ENCODE peak calls at places on chromosomes 2 and 18, in four cellular contexts. X is fibroblast of pulmonary artery, N is fibroblast of lung, Y is Panc1. K is an unnamed sample.

GRCh38 chr18:60391571-60392226 is 19.1 kb upstream of the MC4R start:
- DNase-seq in X (no peak), N (peak), Y (no peak), K (no peak)

GRCh38 chr2:193584001-193584400 is 1389.3 kb upstream of the TMEFF2 start:
- DNase-seq in X (peak), N (peak), Y (no peak), K (peak)

GRCh38 chr18:55587341-55588000 is 521 bp downstream of the TCF4 start:
- DNase-seq in X (peak), N (peak), Y (no peak), K (no peak)

GRCh38 chr2:152571035-152571766 is 146.1 kb downstream of the PRPF40A start:
- DNase-seq in X (no peak), N (no peak), Y (no peak), K (no peak)

GRCh38 chr18:6537468-6537867 is 122.8 kb upstream of the L3MBTL4 start:
- DNase-seq in X (no peak), N (no peak), Y (no peak), K (no peak)

GRCh38 chr2:232885264-232885961 is 15.3 kb downstream of the SNORC start:
- DNase-seq in X (no peak), N (no peak), Y (no peak), K (no peak)

GRCh38 chr2:20106746-20107145 is 55.3 kb upstream of the LAPTM4A start:
- DNase-seq in X (no peak), N (peak), Y (no peak), K (no peak)

GRCh38 chr18:13112982-13113381 is 105.6 kb upstream of the LDLRAD4 start:
- DNase-seq in X (peak), N (peak), Y (no peak), K (no peak)

GRCh38 chr2:207143474-207144190 is 22.1 kb downstream of the KLF7 start:
- DNase-seq in X (peak), N (peak), Y (no peak), K (peak)

GRCh38 chr2:222842517-222843174 is 18.2 kb upstream of the ACSL3 start:
- DNase-seq in X (peak), N (peak), Y (no peak), K (no peak)

GRCh38 chr18:77392323-77392722 is 142.7 kb downstream of the GALR1 start:
- DNase-seq in X (no peak), N (no peak), Y (no peak), K (no peak)

GRCh38 chr18:36724591-36725001 is 104.2 kb downstream of the TPGS2 start:
- DNase-seq in X (peak), N (peak), Y (no peak), K (no peak)

GRCh38 chr2:114534728-114535084 is 92.3 kb downstream of the DPP10 start:
- DNase-seq in X (no peak), N (no peak), Y (no peak), K (no peak)

GRCh38 chr18:74519320-74520095 is 14.8 kb upstream of the CNDP1 start:
- DNase-seq in X (no peak), N (no peak), Y (no peak), K (no peak)

GRCh38 chr2:102070058-102070642 is 72.4 kb upstream of the IL1R1 start:
- DNase-seq in X (peak), N (peak), Y (no peak), K (no peak)

GRCh38 chr2:41242001-41242331 is 790.1 kb upstream of the SLC8A1 start:
- DNase-seq in X (no peak), N (no peak), Y (no peak), K (no peak)

GRCh38 chr2:128624425-128624795 is 305.7 kb upstream of the HS6ST1 start:
- DNase-seq in X (no peak), N (no peak), Y (no peak), K (no peak)

GRCh38 chr2:198321522-198322088 is 517.2 kb downstream of the PLCL1 start:
- DNase-seq in X (peak), N (peak), Y (no peak), K (no peak)

GRCh38 chr18:50469380-50469781 is 90.5 kb upstream of the MAPK4 start:
- DNase-seq in X (no peak), N (no peak), Y (no peak), K (no peak)

GRCh38 chr2:7837232-7837760 is 844.6 kb upstream of the ID2 start:
- DNase-seq in X (no peak), N (no peak), Y (no peak), K (no peak)

GRCh38 chr2:179592167-179592936 is 269.1 kb downstream of the ZNF385B start:
- DNase-seq in X (no peak), N (peak), Y (no peak), K (no peak)

GRCh38 chr2:217835931-217836881 is 166.6 kb downstream of the TNS1 start:
- DNase-seq in X (peak), N (peak), Y (no peak), K (peak)

GRCh38 chr2:110866496-110866895 is 134.1 kb downstream of the ACOXL start:
- DNase-seq in X (no peak), N (peak), Y (no peak), K (no peak)

GRCh38 chr2:199490049-199490448 is 32.3 kb upstream of the SATB2 start:
- DNase-seq in X (no peak), N (no peak), Y (no peak), K (no peak)

GRCh38 chr2:43217228-43218220 is 8.9 kb downstream of the ZFP36L2 start:
- DNase-seq in X (no peak), N (peak), Y (no peak), K (no peak)

GRCh38 chr2:203804070-203804469 is 63.5 kb upstream of the CTLA4 start:
- DNase-seq in X (peak), N (peak), Y (no peak), K (peak)

GRCh38 chr2:20443276-20443920 is 3.5 kb upstream of the RHOB start:
- DNase-seq in X (peak), N (no peak), Y (no peak), K (no peak)

GRCh38 chr18:29123706-29124530 is 947.0 kb upstream of the CDH2 start:
- DNase-seq in X (peak), N (no peak), Y (no peak), K (no peak)

GRCh38 chr2:133266075-133266925 is 302.0 kb downstream of the NCKAP5 start:
- DNase-seq in X (no peak), N (peak), Y (no peak), K (no peak)

GRCh38 chr18:11962586-11962985 is 18.7 kb upstream of the IMPA2 start:
- DNase-seq in X (no peak), N (peak), Y (no peak), K (no peak)

GRCh38 chr18:51068111-51068510 is 38.1 kb downstream of the SMAD4 start:
- DNase-seq in X (peak), N (peak), Y (no peak), K (no peak)

GRCh38 chr2:227310756-227311110 is 14.3 kb upstream of the MFF start:
- DNase-seq in X (no peak), N (peak), Y (no peak), K (no peak)

GRCh38 chr2:197571622-197572271 is 55.9 kb downstream of the MOB4 start:
- DNase-seq in X (peak), N (peak), Y (no peak), K (no peak)

GRCh38 chr2:168685619-168686453 is 116.6 kb upstream of the NOSTRIN start:
- DNase-seq in X (peak), N (peak), Y (no peak), K (no peak)

GRCh38 chr2:42138163-42139016 is 30.8 kb upstream of the EML4 start:
- DNase-seq in X (peak), N (peak), Y (no peak), K (peak)

GRCh38 chr18:7987284-7987976 is 420.3 kb downstream of the PTPRM start:
- DNase-seq in X (peak), N (peak), Y (no peak), K (no peak)

GRCh38 chr2:238101891-238102841 is 2.0 kb downstream of the ESPNL start:
- DNase-seq in X (no peak), N (no peak), Y (no peak), K (no peak)

GRCh38 chr2:190791347-190791982 is 89.2 kb upstream of the GLS start:
- DNase-seq in X (peak), N (peak), Y (no peak), K (no peak)

GRCh38 chr2:135785032-135785431 is 43.4 kb downstream of the UBXN4 start:
- DNase-seq in X (peak), N (no peak), Y (no peak), K (no peak)

GRCh38 chr2:96413067-96413722 is 77.6 kb downstream of the NCAPH start:
- DNase-seq in X (peak), N (peak), Y (no peak), K (no peak)
- H3K4me3 ChIP-seq in X (peak), N (peak), Y (peak), K (no peak)

DNA sequence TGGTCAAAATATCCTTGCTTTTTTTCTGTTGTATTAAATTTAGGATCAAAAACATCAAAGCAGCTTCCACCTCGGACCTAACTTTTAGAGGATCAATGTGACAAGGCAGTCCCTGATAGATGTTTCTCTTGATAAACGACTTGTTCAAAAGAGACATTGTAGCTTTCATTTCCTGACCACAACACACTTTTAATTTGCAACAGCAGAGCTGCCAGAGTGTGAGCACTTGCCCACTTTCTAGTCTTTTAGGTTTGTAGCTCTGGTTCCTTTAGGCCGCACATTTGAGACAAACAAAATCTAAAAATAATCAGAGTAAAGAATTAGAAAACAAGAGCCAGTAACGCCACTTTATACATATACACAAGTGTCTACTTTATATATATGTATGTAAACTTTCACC is 3.1 kb downstream of the FIGN start:
- DNase-seq in X (no peak), N (peak), Y (no peak), K (no peak)
- H3K4me3 ChIP-seq in X (peak), N (peak), Y (peak), K (peak)

GRCh38 chr18:31497711-31498449 is at the start of gene DSG2:
- DNase-seq in X (peak), N (peak), Y (no peak), K (no peak)
- H3K4me3 ChIP-seq in X (peak), N (no peak), Y (peak), K (peak)

DNA sequence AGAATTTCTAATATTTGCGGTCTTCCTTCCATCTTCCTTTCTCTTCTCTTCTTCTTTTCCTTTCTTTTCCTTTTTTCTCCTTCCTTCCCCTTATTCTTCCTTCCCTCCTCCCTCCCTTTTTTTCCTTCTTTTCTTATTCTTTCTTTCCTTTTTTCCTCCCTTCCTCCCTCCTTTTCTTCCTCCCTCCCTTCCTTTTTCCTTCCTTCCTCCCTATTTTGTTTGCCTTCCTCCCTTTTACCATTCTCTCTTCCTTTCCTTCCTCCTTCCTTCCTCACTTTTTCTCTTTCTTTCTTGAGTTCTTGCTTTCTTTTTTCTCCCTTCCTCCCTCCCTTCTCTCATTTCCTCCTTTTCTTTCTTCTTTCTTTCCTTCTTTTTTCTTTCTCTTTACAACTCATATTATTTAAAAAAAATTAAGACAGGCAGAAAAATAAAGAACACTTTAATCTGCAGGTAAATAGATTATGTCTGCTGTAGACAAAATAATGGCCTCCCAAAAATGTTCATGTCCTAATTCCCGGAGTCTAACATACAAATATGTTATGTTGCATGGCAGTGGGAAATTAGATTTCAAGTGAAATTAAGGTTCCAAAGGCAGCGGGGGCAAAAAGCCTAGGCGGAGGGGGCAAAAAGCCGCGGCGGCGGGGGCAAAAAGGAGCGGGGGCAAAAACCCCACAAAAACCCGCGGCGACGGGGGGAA is 152.4 kb downstream of the ANKRD30BL start:
- DNase-seq in X (no peak), N (no peak), Y (no peak), K (no peak)
- H3K4me3 ChIP-seq in X (peak), N (no peak), Y (peak), K (peak)

DNA sequence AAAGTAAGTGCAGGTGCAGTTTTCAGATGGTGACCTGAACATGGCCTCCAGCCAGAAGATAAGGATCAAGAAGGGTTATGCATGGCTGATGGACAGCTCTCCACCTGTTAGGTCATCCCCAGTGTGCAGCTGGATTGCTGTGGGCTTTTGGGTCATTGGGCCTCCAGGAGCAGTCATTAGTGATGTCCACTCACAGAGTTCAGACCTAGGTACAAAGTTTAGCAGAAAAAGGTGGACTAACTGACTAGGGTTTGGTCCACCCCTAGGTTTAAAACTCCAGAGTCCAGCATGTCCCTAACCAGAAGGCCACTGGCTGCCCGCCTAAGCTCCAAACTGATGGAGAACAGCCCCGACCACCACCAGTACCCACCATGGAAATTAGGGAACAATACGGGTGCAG is 18.3 kb upstream of the SULT1C2 start:
- DNase-seq in X (no peak), N (no peak), Y (no peak), K (no peak)
- H3K4me3 ChIP-seq in X (no peak), N (no peak), Y (no peak), K (no peak)

GRCh38 chr2:49860834-49861233 is 706.5 kb upstream of the FSHR start:
- DNase-seq in X (no peak), N (no peak), Y (no peak), K (no peak)

GRCh38 chr2:49860170-49860569 is 705.9 kb upstream of the FSHR start:
- DNase-seq in X (no peak), N (no peak), Y (no peak), K (no peak)

GRCh38 chr2:49857371-49858112 is 703.2 kb upstream of the FSHR start:
- DNase-seq in X (no peak), N (no peak), Y (no peak), K (no peak)

GRCh38 chr2:49858657-49859056 is 704.3 kb upstream of the FSHR start:
- DNase-seq in X (no peak), N (no peak), Y (no peak), K (no peak)

GRCh38 chr2:49858113-49858490 is 703.8 kb upstream of the FSHR start:
- DNase-seq in X (no peak), N (no peak), Y (no peak), K (no peak)
- H3K4me3 ChIP-seq in X (no peak), N (no peak), Y (no peak), K (no peak)

DNA sequence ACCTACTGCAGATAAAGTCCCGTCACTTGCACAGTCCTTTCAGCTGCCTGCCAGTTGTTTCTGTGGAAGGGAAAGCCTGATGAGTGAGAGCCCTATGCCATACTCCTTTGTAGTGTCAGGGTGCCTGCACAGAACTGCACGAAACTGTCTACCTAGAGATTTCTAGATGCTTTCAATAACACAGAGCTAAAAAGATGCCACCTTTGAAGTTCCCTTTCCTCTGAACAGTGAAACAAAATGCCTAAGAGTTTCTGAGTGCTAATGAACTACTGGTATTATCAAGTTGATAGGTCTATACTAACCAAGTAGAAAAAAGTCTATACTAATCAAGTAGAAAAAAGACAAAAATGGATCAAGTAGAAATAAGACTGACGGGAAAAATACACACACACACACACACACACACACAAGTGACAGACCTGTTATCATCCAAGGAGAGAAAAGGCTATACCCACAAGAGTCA is 79.0 kb downstream of the TLK1 start:
- DNase-seq in X (no peak), N (no peak), Y (no peak), K (no peak)
- H3K4me3 ChIP-seq in X (no peak), N (no peak), Y (no peak), K (no peak)

GRCh38 chr2:85579266-85579935 is 2.0 kb downstream of the VAMP8 start:
- DNase-seq in X (no peak), N (no peak), Y (no peak), K (no peak)
- H3K4me3 ChIP-seq in X (no peak), N (no peak), Y (no peak), K (no peak)